ENCODE peak calls at places on chromosome 13, in seven cellular contexts. B is kidney glomerular epithelial cell; L is nephron progenitor cell; T is stimulated activated CD4-positive, alpha-beta T cell treated with anti-CD3 and anti-CD28 coated beads, TNF-alpha, amount 100 ng/mL, for 48 hours; Q is GM23338; F is upper lobe of right lung; D is hippocampal formation. J is an unnamed sample.

GRCh38 chr13:21933001-21933400 is 262.1 kb downstream of the FGF9 start:
- DNase-seq in B (no peak), F (no peak), L (no peak), Q (no peak), D (no peak), T (no peak), J (no peak)

GRCh38 chr13:48316826-48317510 is 13.4 kb downstream of the RB1 start:
- DNase-seq in L (no peak), F (no peak), B (no peak), T (no peak), Q (no peak), D (no peak), J (no peak)

GRCh38 chr13:76043882-76044281 is 407.8 kb downstream of the LMO7 start:
- DNase-seq in D (no peak), L (no peak), F (no peak), Q (no peak), B (no peak), T (no peak), J (no peak)

GRCh38 chr13:106533940-106534843 is 1.3 kb downstream of the EFNB2 start:
- DNase-seq in D (peak), T (no peak), Q (peak), B (no peak), F (peak), L (peak), J (peak)

GRCh38 chr13:27534108-27534975 is 84.0 kb upstream of the MTIF3 start:
- DNase-seq in B (no peak), T (no peak), D (no peak), F (no peak), L (no peak), Q (no peak), J (no peak)

GRCh38 chr13:62702502-62702901 is 1286.9 kb upstream of the PCDH20 start:
- DNase-seq in L (no peak), F (no peak), D (no peak), Q (no peak), T (no peak), B (no peak), J (no peak)

GRCh38 chr13:20825476-20825875 is 51.7 kb upstream of the EEF1AKMT1 start:
- DNase-seq in T (no peak), L (no peak), B (no peak), F (no peak), Q (no peak), D (no peak), J (no peak)

GRCh38 chr13:89066868-89067466 is 1395.8 kb downstream of the SLITRK5 start:
- DNase-seq in T (no peak), L (peak), Q (peak), D (no peak), B (peak), F (no peak), J (no peak)

GRCh38 chr13:106619688-106620555 is 52.0 kb upstream of the ARGLU1 start:
- DNase-seq in D (peak), B (peak), Q (peak), F (no peak), L (peak), T (peak), J (no peak)

GRCh38 chr13:99289674-99290337 is 17.4 kb downstream of the GPR183 start:
- DNase-seq in F (no peak), B (no peak), Q (no peak), L (no peak), D (no peak), T (no peak), J (no peak)

GRCh38 chr13:76715043-76715442 is 171.2 kb downstream of the KCTD12 start:
- DNase-seq in B (no peak), D (no peak), L (no peak), F (no peak), Q (no peak), T (no peak), J (no peak)

J was measured in substantia nigra.